ENCODE peak calls at places on chromosomes 6 and 20, in six cellular contexts. One of them, this sample, is unnamed.
A peak's percentile ranks its signal among the peaks of the same experiment; 100 is the strongest.

GRCh38 chr20:57619053-57619831 is 984 bp downstream of the ZBP1 start:
- DNase-seq in coronary artery: no peak
- DNase-seq in HL-60: peak; percentile 13
- DNase-seq in ascending aorta: peak; percentile 75
- DNase-seq in lung: peak; percentile 54
- DNase-seq in esophagus squamous epithelium: no peak
- DNase-seq in this sample: no peak

GRCh38 chr6:4853782-4854511 is 77.7 kb downstream of the CDYL start:
- DNase-seq in coronary artery: no peak
- DNase-seq in HL-60: no peak
- DNase-seq in ascending aorta: no peak
- DNase-seq in lung: no peak
- DNase-seq in esophagus squamous epithelium: no peak
- DNase-seq in this sample: no peak

GRCh38 chr20:31475472-31476312 is 604 bp downstream of the REM1 start:
- DNase-seq in coronary artery: no peak
- DNase-seq in HL-60: no peak
- DNase-seq in ascending aorta: no peak
- DNase-seq in lung: no peak
- DNase-seq in esophagus squamous epithelium: no peak
- DNase-seq in this sample: no peak

GRCh38 chr6:2630891-2631458 is 119.7 kb downstream of the MYLK4 start:
- DNase-seq in coronary artery: no peak
- DNase-seq in HL-60: no peak
- DNase-seq in ascending aorta: no peak
- DNase-seq in lung: no peak
- DNase-seq in esophagus squamous epithelium: no peak
- DNase-seq in this sample: no peak

GRCh38 chr20:4073852-4074741 is 58.7 kb upstream of the RNF24 start:
- DNase-seq in coronary artery: no peak
- DNase-seq in HL-60: no peak
- DNase-seq in ascending aorta: peak; percentile 53
- DNase-seq in lung: no peak
- DNase-seq in esophagus squamous epithelium: no peak
- DNase-seq in this sample: no peak

GRCh38 chr6:146901940-146902816 is 302.0 kb upstream of the STXBP5 start:
- DNase-seq in coronary artery: no peak
- DNase-seq in HL-60: no peak
- DNase-seq in ascending aorta: no peak
- DNase-seq in lung: no peak
- DNase-seq in esophagus squamous epithelium: no peak
- DNase-seq in this sample: no peak

GRCh38 chr6:71676298-71676697 is 210.1 kb upstream of the RIMS1 start:
- DNase-seq in coronary artery: no peak
- DNase-seq in HL-60: no peak
- DNase-seq in ascending aorta: no peak
- DNase-seq in lung: no peak
- DNase-seq in esophagus squamous epithelium: no peak
- DNase-seq in this sample: no peak

GRCh38 chr6:5053864-5054426 is 31.2 kb upstream of the PPP1R3G start:
- DNase-seq in coronary artery: no peak
- DNase-seq in HL-60: no peak
- DNase-seq in ascending aorta: no peak
- DNase-seq in lung: no peak
- DNase-seq in esophagus squamous epithelium: no peak
- DNase-seq in this sample: no peak

GRCh38 chr6:141484726-141485125 is 648.0 kb upstream of the GJE1 start:
- DNase-seq in coronary artery: no peak
- DNase-seq in HL-60: peak; percentile 75
- DNase-seq in ascending aorta: no peak
- DNase-seq in lung: no peak
- DNase-seq in esophagus squamous epithelium: no peak
- DNase-seq in this sample: no peak

GRCh38 chr6:106339334-106340029 is 13.9 kb upstream of the ATG5 start:
- DNase-seq in coronary artery: no peak
- DNase-seq in HL-60: no peak
- DNase-seq in ascending aorta: peak; percentile 68
- DNase-seq in lung: peak; percentile 38
- DNase-seq in esophagus squamous epithelium: no peak
- DNase-seq in this sample: peak; percentile 51

GRCh38 chr6:66538548-66539135 is 831.6 kb upstream of the EYS start:
- DNase-seq in coronary artery: no peak
- DNase-seq in HL-60: no peak
- DNase-seq in ascending aorta: no peak
- DNase-seq in lung: no peak
- DNase-seq in esophagus squamous epithelium: no peak
- DNase-seq in this sample: no peak

GRCh38 chr6:70889270-70889669 is 67.6 kb downstream of the B3GAT2 start:
- DNase-seq in coronary artery: no peak
- DNase-seq in HL-60: no peak
- DNase-seq in ascending aorta: no peak
- DNase-seq in lung: no peak
- DNase-seq in esophagus squamous epithelium: no peak
- DNase-seq in this sample: no peak

GRCh38 chr20:51059862-51060261 is 37.0 kb upstream of the KCNG1 start:
- DNase-seq in coronary artery: no peak
- DNase-seq in HL-60: no peak
- DNase-seq in ascending aorta: no peak
- DNase-seq in lung: no peak
- DNase-seq in esophagus squamous epithelium: no peak
- DNase-seq in this sample: no peak

GRCh38 chr6:124795879-124796838 is 166.1 kb upstream of the RNF217 start:
- DNase-seq in coronary artery: no peak
- DNase-seq in HL-60: no peak
- DNase-seq in ascending aorta: no peak
- DNase-seq in lung: no peak
- DNase-seq in esophagus squamous epithelium: no peak
- DNase-seq in this sample: no peak

GRCh38 chr6:32638521-32639219 is 1.5 kb downstream of the HLA-DQA1 start:
- DNase-seq in coronary artery: no peak
- DNase-seq in HL-60: no peak
- DNase-seq in ascending aorta: no peak
- DNase-seq in lung: no peak
- DNase-seq in esophagus squamous epithelium: no peak
- DNase-seq in this sample: no peak
- TF ChIP-seq CTCF in coronary artery: no peak
- TF ChIP-seq CTCF in HL-60: no peak
- TF ChIP-seq CTCF in ascending aorta: no peak
- TF ChIP-seq CTCF in lung: no peak
- TF ChIP-seq CTCF in esophagus squamous epithelium: no peak
- TF ChIP-seq CTCF in this sample: no peak

GRCh38 chr20:62583424-62583920 is 58.8 kb upstream of the SLCO4A1 start:
- DNase-seq in coronary artery: no peak
- DNase-seq in HL-60: no peak
- DNase-seq in ascending aorta: no peak
- DNase-seq in lung: no peak
- DNase-seq in esophagus squamous epithelium: no peak
- DNase-seq in this sample: no peak
- TF ChIP-seq CTCF in coronary artery: no peak
- TF ChIP-seq CTCF in HL-60: no peak
- TF ChIP-seq CTCF in ascending aorta: no peak
- TF ChIP-seq CTCF in lung: no peak
- TF ChIP-seq CTCF in esophagus squamous epithelium: no peak
- TF ChIP-seq CTCF in this sample: no peak

DNA sequence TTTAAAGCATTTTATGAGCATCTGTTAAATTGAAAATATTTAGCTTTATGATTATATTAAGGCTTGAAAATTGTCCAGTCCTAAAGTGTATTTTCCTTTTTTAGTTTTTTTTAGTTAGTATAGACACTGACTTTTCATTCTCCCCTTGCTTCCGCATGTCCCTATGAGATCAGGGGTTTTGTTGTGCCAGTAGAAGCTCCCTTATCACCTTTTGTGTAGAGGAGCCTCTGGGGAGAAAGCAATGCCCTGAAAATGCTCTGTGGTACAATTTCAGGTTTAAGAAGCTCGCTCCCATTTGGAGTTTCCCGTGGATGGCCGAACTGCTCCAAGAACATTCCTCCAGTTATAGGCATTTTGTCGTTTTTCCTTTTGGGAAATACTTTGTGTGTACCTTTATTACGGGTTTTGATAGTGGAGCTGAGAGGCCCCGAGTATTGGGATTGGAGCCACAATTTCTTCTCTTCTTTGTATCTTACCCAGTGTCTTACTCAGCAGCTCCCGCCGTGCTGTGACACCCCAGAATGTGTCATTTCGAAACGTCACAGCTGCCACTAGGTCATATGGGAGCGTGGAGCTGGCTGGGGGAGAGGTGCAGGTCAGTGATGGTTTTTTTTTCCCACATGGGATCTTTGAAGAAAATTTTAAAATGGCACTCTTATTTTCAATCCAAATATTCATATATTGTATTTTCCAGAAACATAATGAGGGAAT is 49.9 kb downstream of the RPRD1B start:
- DNase-seq in coronary artery: no peak
- DNase-seq in HL-60: no peak
- DNase-seq in ascending aorta: no peak
- DNase-seq in lung: no peak
- DNase-seq in esophagus squamous epithelium: no peak
- DNase-seq in this sample: no peak
- TF ChIP-seq CTCF in coronary artery: no peak
- TF ChIP-seq CTCF in HL-60: no peak
- TF ChIP-seq CTCF in ascending aorta: no peak
- TF ChIP-seq CTCF in lung: no peak
- TF ChIP-seq CTCF in esophagus squamous epithelium: no peak
- TF ChIP-seq CTCF in this sample: no peak

GRCh38 chr6:169233181-169233580 is 20.5 kb downstream of the THBS2 start:
- DNase-seq in coronary artery: peak; percentile 38
- DNase-seq in HL-60: no peak
- DNase-seq in ascending aorta: no peak
- DNase-seq in lung: no peak
- DNase-seq in esophagus squamous epithelium: no peak
- DNase-seq in this sample: no peak

GRCh38 chr6:169235286-169235685 is 18.4 kb downstream of the THBS2 start:
- DNase-seq in coronary artery: peak; percentile 65
- DNase-seq in HL-60: no peak
- DNase-seq in ascending aorta: no peak
- DNase-seq in lung: no peak
- DNase-seq in esophagus squamous epithelium: no peak
- DNase-seq in this sample: no peak

GRCh38 chr6:169233832-169234231 is 19.8 kb downstream of the THBS2 start:
- DNase-seq in coronary artery: peak; percentile 52
- DNase-seq in HL-60: no peak
- DNase-seq in ascending aorta: no peak
- DNase-seq in lung: no peak
- DNase-seq in esophagus squamous epithelium: no peak
- DNase-seq in this sample: no peak

GRCh38 chr6:169236545-169236944 is 17.1 kb downstream of the THBS2 start:
- DNase-seq in coronary artery: no peak
- DNase-seq in HL-60: no peak
- DNase-seq in ascending aorta: peak; percentile 56
- DNase-seq in lung: no peak
- DNase-seq in esophagus squamous epithelium: no peak
- DNase-seq in this sample: no peak

DNA sequence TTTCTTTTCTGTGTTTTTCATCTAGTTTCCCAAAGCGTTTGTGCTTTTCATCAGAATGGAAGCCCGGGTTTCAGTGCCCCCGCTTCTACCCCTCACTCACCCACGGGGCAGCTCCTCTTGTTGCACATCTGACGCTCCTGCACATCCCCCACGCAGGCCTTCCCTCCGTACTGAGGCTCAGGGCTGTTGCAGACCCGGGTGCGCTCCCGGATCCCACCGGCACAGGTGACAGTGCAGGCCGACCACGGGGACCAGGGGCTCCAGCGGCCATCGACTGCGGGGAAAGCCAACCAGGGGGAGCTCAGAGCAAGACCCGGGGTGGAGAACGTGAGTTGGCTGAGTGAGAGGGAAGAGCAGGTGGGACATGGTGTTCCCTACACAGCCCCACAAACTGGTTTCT is 19.0 kb downstream of the THBS2 start:
- DNase-seq in coronary artery: peak; percentile 62
- DNase-seq in HL-60: no peak
- DNase-seq in ascending aorta: no peak
- DNase-seq in lung: no peak
- DNase-seq in esophagus squamous epithelium: no peak
- DNase-seq in this sample: no peak
- TF ChIP-seq CTCF in coronary artery: no peak
- TF ChIP-seq CTCF in HL-60: no peak
- TF ChIP-seq CTCF in ascending aorta: no peak
- TF ChIP-seq CTCF in lung: no peak
- TF ChIP-seq CTCF in esophagus squamous epithelium: no peak
- TF ChIP-seq CTCF in this sample: no peak

DNA sequence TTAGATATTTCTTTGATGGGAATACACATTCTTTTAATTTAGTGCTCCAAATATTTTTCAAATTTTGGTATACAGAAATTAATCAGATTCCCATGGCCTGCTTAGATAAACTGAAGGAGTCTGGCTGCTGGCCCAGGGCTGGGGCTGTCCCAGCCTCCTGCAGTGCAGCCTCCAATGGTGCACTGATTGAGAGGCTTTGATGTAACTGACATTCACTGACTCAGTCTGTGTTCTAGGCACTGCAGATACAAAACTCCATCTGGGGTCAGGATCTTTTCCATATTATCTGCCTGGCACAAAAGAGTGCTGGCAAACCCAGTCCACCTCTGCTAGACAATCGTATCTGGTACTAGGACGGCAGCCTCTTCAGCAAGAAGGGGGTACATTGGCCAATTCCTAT is 64.8 kb downstream of the GRIK2 start:
- DNase-seq in coronary artery: no peak
- DNase-seq in HL-60: no peak
- DNase-seq in ascending aorta: no peak
- DNase-seq in lung: no peak
- DNase-seq in esophagus squamous epithelium: no peak
- DNase-seq in this sample: no peak
- TF ChIP-seq CTCF in coronary artery: no peak
- TF ChIP-seq CTCF in HL-60: no peak
- TF ChIP-seq CTCF in ascending aorta: no peak
- TF ChIP-seq CTCF in lung: no peak
- TF ChIP-seq CTCF in esophagus squamous epithelium: no peak
- TF ChIP-seq CTCF in this sample: no peak

GRCh38 chr6:47079638-47080037 is 37.5 kb upstream of the ADGRF1 start:
- DNase-seq in coronary artery: no peak
- DNase-seq in HL-60: no peak
- DNase-seq in ascending aorta: no peak
- DNase-seq in lung: no peak
- DNase-seq in esophagus squamous epithelium: no peak
- DNase-seq in this sample: no peak
- TF ChIP-seq CTCF in coronary artery: no peak
- TF ChIP-seq CTCF in HL-60: no peak
- TF ChIP-seq CTCF in ascending aorta: no peak
- TF ChIP-seq CTCF in lung: no peak
- TF ChIP-seq CTCF in esophagus squamous epithelium: peak; percentile 25
- TF ChIP-seq CTCF in this sample: no peak

GRCh38 chr20:55057779-55058415 is 582.5 kb downstream of the DOK5 start:
- DNase-seq in coronary artery: no peak
- DNase-seq in HL-60: no peak
- DNase-seq in ascending aorta: no peak
- DNase-seq in lung: no peak
- DNase-seq in esophagus squamous epithelium: no peak
- DNase-seq in this sample: no peak
- TF ChIP-seq CTCF in coronary artery: no peak
- TF ChIP-seq CTCF in HL-60: no peak
- TF ChIP-seq CTCF in ascending aorta: no peak
- TF ChIP-seq CTCF in lung: no peak
- TF ChIP-seq CTCF in esophagus squamous epithelium: peak; percentile 64
- TF ChIP-seq CTCF in this sample: no peak

This sample was measured in D721Med.